ENCODE peak calls at places on chromosomes 2 and 18, in five cellular contexts. J is GM23338, B is K562, Y is WTC11, Q is HepG2. X is an unnamed sample.
A peak's percentile ranks its signal among the peaks of the same experiment; 100 is the strongest.

GRCh38 chr18:48167901-48168300 is 237.4 kb upstream of the SMAD2 start:
- DNase-seq in Q (peak; percentile 85), Y (no peak), B (no peak), J (no peak), X (no peak)

GRCh38 chr2:24816884-24817283 is 23.7 kb downstream of the CENPO start:
- DNase-seq in J (no peak), Y (no peak), B (no peak), Q (no peak), X (no peak)

GRCh38 chr2:174158003-174158402 is 90.3 kb downstream of the OLA1 start:
- DNase-seq in B (peak; percentile 69), Y (peak; percentile 69), Q (peak; percentile 68), J (peak; percentile 90), X (peak; percentile 72)

GRCh38 chr2:162839419-162839818 is 852 bp upstream of the KCNH7 start:
- DNase-seq in J (peak; percentile 37), Y (peak; percentile 21), Q (no peak), B (no peak), X (no peak)

GRCh38 chr18:49055787-49056186 is 105.0 kb upstream of the SMAD7 start:
- DNase-seq in J (no peak), B (peak; percentile 20), Q (no peak), Y (no peak), X (no peak)

GRCh38 chr2:225282858-225283693 is 116.4 kb upstream of the NYAP2 start:
- DNase-seq in B (peak; percentile 8), J (peak; percentile 76), Q (peak; percentile 16), Y (peak; percentile 22), X (no peak)

GRCh38 chr2:227160164-227160563 is 3.8 kb downstream of the COL4A4 start:
- DNase-seq in J (no peak), Y (no peak), B (no peak), Q (no peak), X (no peak)

GRCh38 chr2:201057089-201057499 is 14.4 kb downstream of the HYCC2 start:
- DNase-seq in J (no peak), Y (no peak), Q (peak; percentile 32), B (no peak), X (no peak)

GRCh38 chr2:127984551-127984950 is 43.3 kb downstream of the SAP130 start:
- DNase-seq in B (no peak), J (no peak), Y (no peak), Q (peak; percentile 67), X (no peak)

GRCh38 chr2:43331428-43331827 is 105.0 kb upstream of the ZFP36L2 start:
- DNase-seq in Y (no peak), Q (no peak), B (peak; percentile 54), J (no peak), X (no peak)

GRCh38 chr18:51621103-51621969 is 423.9 kb upstream of the MEX3C start:
- DNase-seq in Q (peak; percentile 21), J (peak; percentile 83), B (peak; percentile 28), Y (peak; percentile 79), X (peak; percentile 88)

GRCh38 chr18:449374-449773 is 51.1 kb downstream of the COLEC12 start:
- DNase-seq in J (peak; percentile 47), B (no peak), Q (peak; percentile 18), Y (peak; percentile 19), X (no peak)

GRCh38 chr2:97005353-97005752 is 19.0 kb upstream of the FAM178B start:
- DNase-seq in J (peak; percentile 51), Q (peak; percentile 16), B (peak; percentile 30), Y (no peak), X (no peak)

GRCh38 chr2:67686254-67686653 is 289.1 kb downstream of the ETAA1 start:
- DNase-seq in B (no peak), J (no peak), Q (no peak), Y (no peak), X (no peak)

GRCh38 chr18:34028341-34028740 is 196.4 kb downstream of the NOL4 start:
- DNase-seq in Y (no peak), J (no peak), B (no peak), Q (no peak), X (no peak)
- TF ChIP-seq CREB1 in Y (no peak), J (no peak), B (no peak), Q (no peak), X (no peak)

GRCh38 chr2:166060191-166060590 is 67.6 kb downstream of the SCN1A start:
- DNase-seq in Y (no peak), J (no peak), B (no peak), Q (no peak), X (no peak)

DNA sequence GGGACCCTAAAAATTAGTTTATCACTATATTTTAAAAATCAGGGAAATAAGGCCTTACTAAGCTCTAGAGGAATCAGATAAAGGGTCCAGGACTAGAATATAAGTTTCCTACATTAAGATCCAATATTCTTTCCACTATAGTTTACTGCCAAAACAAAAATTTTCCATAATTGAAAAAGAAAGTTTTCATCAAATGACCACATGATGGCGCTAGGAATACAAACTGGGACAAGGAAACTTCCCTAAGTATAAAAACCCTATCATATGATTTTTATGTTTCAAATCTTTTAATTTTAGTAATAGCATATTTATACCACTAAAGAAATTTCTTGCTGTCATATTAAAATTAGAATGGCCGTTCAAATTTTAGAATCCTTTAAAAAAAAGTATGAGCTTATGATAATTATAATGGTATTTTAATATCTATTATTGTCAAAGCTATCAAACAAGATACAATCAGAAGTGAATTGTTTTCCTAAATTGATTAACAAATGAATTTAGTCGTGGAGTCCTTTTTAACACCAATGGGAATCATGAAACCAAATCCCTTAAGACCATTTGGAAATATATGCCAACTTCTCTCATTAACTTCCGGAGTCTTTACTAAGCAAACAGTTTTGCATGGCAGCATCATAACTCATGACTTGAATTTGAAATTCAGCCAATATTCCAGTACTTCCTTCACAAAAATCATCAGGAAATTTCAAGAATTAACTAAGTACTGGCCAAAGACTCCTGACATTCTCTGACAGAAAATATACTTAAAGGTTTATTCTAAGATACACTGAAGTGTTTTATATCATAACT is 70.3 kb downstream of the SCN1A start:
- DNase-seq in B (peak; percentile 12), J (peak; percentile 42), Q (peak; percentile 47), Y (no peak), X (no peak)
- TF ChIP-seq CREB1 in B (no peak), J (no peak), Q (no peak), Y (no peak), X (no peak)

DNA sequence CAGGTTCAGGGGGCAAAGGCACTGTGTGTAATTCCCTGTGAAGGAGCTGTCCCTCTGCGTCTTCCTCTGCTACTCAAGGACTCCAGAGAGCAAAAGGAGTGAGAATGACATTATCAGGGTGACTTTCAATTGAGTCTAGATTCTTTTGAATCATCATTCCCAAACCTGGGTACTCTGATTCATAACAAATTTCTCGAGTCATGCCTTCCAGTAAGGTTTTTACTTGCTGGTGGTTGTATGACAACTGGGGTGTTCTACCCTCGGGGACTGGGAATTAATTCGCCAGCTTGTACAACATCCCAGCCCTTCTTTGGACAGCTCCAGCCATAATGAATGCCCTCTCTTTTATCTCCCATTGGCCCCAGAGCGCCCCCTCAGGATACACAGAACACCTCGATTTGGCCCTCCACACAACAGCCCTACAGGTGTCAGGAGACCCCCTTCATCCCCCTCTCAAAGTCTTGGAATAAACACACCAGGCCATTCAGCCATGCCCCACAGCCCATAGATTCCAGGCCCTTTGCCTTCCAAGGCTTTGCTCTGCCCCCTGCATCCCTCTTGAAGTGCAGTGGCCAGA is 254.5 kb downstream of the KLHL29 start:
- DNase-seq in Q (no peak), Y (no peak), J (peak; percentile 32), B (no peak), X (no peak)
- TF ChIP-seq CREB1 in Q (no peak), Y (no peak), J (no peak), B (no peak), X (no peak)

DNA sequence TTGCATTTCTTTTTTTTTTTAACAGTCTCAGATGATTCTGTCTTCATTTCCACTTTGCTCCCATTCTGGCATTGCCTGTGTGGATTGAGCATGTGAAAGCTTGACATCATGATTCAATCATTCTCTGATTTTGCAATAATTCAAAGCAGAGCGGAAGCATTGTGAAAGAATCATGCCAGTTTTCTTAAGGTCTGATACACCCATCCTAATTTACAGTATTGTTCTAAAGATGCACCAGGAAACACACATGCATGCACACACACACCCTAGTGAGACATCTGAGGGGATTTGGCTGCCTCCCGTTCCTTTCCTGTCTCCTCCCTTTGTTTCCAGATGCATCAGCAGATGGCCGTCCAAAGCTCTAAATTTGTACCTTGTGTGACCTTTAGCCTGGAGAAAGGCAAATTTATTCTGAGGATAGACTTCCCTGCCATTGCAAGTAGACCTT is 97.3 kb downstream of the FMNL2 start:
- DNase-seq in Y (no peak), B (no peak), J (no peak), Q (peak; percentile 42), X (no peak)
- TF ChIP-seq CREB1 in Y (no peak), B (no peak), J (no peak), Q (no peak), X (no peak)

GRCh38 chr18:46621871-46622270 is 35.1 kb downstream of the LOXHD1 start:
- DNase-seq in Y (no peak), J (no peak), Q (no peak), B (no peak), X (peak; percentile 35)

GRCh38 chr18:46624127-46624526 is 32.9 kb downstream of the LOXHD1 start:
- DNase-seq in J (no peak), Q (no peak), B (no peak), Y (no peak), X (peak; percentile 33)

GRCh38 chr18:46623541-46623940 is 33.5 kb downstream of the LOXHD1 start:
- DNase-seq in B (no peak), Y (no peak), Q (no peak), J (no peak), X (peak; percentile 44)

GRCh38 chr18:46622451-46622850 is 34.6 kb downstream of the LOXHD1 start:
- DNase-seq in Y (no peak), J (no peak), Q (no peak), B (no peak), X (peak; percentile 33)

DNA sequence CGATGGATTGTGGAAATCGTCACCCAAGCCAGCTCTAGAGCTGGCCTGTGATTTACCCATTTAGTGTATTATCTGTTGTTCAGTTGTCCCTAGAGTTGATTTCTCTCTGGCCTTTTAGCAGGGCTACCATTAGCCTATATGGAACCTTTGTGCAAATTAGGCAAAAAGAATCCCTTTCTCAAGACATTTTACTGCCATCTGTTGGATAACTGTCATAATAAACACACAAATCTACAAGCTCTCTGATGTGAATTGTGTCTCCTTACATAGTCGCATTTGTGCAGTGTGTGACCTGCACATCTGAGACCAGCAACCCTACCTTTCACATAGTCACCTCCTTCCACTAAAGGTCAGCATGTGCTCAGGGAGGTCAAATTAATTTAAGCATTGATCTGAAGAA is 34.0 kb downstream of the LOXHD1 start:
- DNase-seq in J (no peak), Y (no peak), B (no peak), Q (no peak), X (no peak)
- TF ChIP-seq CREB1 in J (no peak), Y (no peak), B (no peak), Q (no peak), X (no peak)

X was measured in H1.